ENCODE peak calls at places on chromosomes 2 and 18, in six cellular contexts. One of them, this sample, is unnamed.

GRCh38 chr2:135819211-135819610 is 17.8 kb downstream of the LCT start:
- DNase-seq in K562: peak; percentile 41
- DNase-seq in HCT116: peak; percentile 21
- DNase-seq in HepG2: peak; percentile 29
- DNase-seq in GM12878: no peak
- DNase-seq in SK-N-SH: no peak
- DNase-seq in this sample: no peak

GRCh38 chr18:50994031-50994430 is 26.2 kb downstream of the ELAC1 start:
- DNase-seq in K562: no peak
- DNase-seq in HepG2: no peak
- DNase-seq in SK-N-SH: no peak
- DNase-seq in HCT116: no peak
- DNase-seq in GM12878: no peak
- DNase-seq in this sample: no peak

GRCh38 chr2:19362652-19363473 is 4.4 kb upstream of the OSR1 start:
- DNase-seq in K562: peak; percentile 74
- DNase-seq in GM12878: no peak
- DNase-seq in HCT116: peak; percentile 69
- DNase-seq in SK-N-SH: peak; percentile 91
- DNase-seq in HepG2: peak; percentile 79
- DNase-seq in this sample: peak; percentile 65

GRCh38 chr2:137857871-137858270 is 106.4 kb upstream of the HNMT start:
- DNase-seq in GM12878: no peak
- DNase-seq in K562: no peak
- DNase-seq in HCT116: no peak
- DNase-seq in SK-N-SH: no peak
- DNase-seq in HepG2: no peak
- DNase-seq in this sample: no peak

GRCh38 chr2:219542931-219543595 is 546 bp downstream of the CHPF start:
- DNase-seq in HCT116: no peak
- DNase-seq in GM12878: no peak
- DNase-seq in SK-N-SH: peak; percentile 71
- DNase-seq in HepG2: peak; percentile 35
- DNase-seq in K562: peak; percentile 50
- DNase-seq in this sample: no peak

GRCh38 chr2:12071343-12071742 is 324.9 kb downstream of the LPIN1 start:
- DNase-seq in HepG2: no peak
- DNase-seq in SK-N-SH: no peak
- DNase-seq in K562: no peak
- DNase-seq in GM12878: no peak
- DNase-seq in HCT116: no peak
- DNase-seq in this sample: no peak

GRCh38 chr18:36352384-36352783 is 54.9 kb downstream of the FHOD3 start:
- DNase-seq in SK-N-SH: no peak
- DNase-seq in K562: no peak
- DNase-seq in HCT116: no peak
- DNase-seq in HepG2: no peak
- DNase-seq in GM12878: no peak
- DNase-seq in this sample: no peak

GRCh38 chr2:72859831-72860262 is 27.4 kb upstream of the SPR start:
- DNase-seq in K562: peak; percentile 53
- DNase-seq in HepG2: peak; percentile 77
- DNase-seq in GM12878: no peak
- DNase-seq in SK-N-SH: peak; percentile 65
- DNase-seq in HCT116: peak; percentile 77
- DNase-seq in this sample: peak; percentile 61

GRCh38 chr2:113137827-113138226 is 10.4 kb downstream of the IL1RN start:
- DNase-seq in HCT116: no peak
- DNase-seq in GM12878: no peak
- DNase-seq in K562: no peak
- DNase-seq in SK-N-SH: no peak
- DNase-seq in HepG2: no peak
- DNase-seq in this sample: no peak

GRCh38 chr18:60978338-60978737 is 354.9 kb upstream of the CDH20 start:
- DNase-seq in HCT116: no peak
- DNase-seq in K562: no peak
- DNase-seq in GM12878: no peak
- DNase-seq in HepG2: no peak
- DNase-seq in SK-N-SH: no peak
- DNase-seq in this sample: no peak

GRCh38 chr2:239313776-239314175 is 87.0 kb downstream of the HDAC4 start:
- DNase-seq in SK-N-SH: no peak
- DNase-seq in HepG2: no peak
- DNase-seq in GM12878: no peak
- DNase-seq in K562: no peak
- DNase-seq in HCT116: no peak
- DNase-seq in this sample: no peak

GRCh38 chr2:118913805-118914645 is 28.0 kb upstream of the MARCO start:
- DNase-seq in K562: no peak
- DNase-seq in HCT116: peak; percentile 27
- DNase-seq in HepG2: no peak
- DNase-seq in SK-N-SH: no peak
- DNase-seq in GM12878: no peak
- DNase-seq in this sample: no peak

GRCh38 chr2:131152065-131152464 is 46.9 kb downstream of the PLEKHB2 start:
- DNase-seq in GM12878: no peak
- DNase-seq in SK-N-SH: peak; percentile 24
- DNase-seq in HCT116: no peak
- DNase-seq in K562: no peak
- DNase-seq in HepG2: no peak
- DNase-seq in this sample: no peak

GRCh38 chr2:128797092-128797491 is 478.4 kb upstream of the HS6ST1 start:
- DNase-seq in GM12878: no peak
- DNase-seq in HepG2: no peak
- DNase-seq in K562: no peak
- DNase-seq in HCT116: no peak
- DNase-seq in SK-N-SH: no peak
- DNase-seq in this sample: no peak

GRCh38 chr2:8448822-8449577 is 232.9 kb upstream of the ID2 start:
- DNase-seq in HepG2: no peak
- DNase-seq in GM12878: no peak
- DNase-seq in K562: no peak
- DNase-seq in SK-N-SH: peak; percentile 64
- DNase-seq in HCT116: no peak
- DNase-seq in this sample: no peak

DNA sequence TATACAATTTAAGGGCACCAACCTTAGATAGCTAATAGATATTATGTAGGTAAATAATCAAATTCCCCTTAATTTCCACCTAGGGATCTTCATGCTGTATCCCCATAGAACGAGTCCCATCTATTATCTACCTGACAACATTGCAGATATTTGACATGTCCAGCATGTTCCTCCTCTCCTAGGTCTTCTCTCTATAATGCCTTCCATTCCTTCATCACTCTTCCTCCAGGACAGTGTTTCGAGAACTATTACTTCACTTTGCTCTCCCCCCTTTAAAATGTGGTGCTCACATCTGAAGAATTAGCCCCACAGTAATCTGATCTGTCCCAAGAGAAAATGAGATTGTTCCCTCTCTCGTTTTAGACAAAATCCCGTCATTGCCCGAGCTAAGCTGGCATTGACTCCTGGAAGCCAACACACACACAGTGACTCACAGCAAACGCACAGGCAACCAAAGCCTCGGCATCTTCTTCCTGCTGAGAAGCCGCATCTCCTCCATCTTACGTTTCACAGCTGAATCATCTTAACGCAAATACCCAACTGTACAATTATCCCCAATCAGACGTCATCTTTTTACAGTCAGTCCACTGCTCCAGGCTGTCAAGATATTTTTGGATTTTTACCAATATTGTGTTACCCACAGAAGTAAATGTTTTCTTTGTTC is 162.9 kb upstream of the AGAP1 start:
- DNase-seq in HCT116: peak; percentile 54
- DNase-seq in K562: no peak
- DNase-seq in GM12878: no peak
- DNase-seq in HepG2: no peak
- DNase-seq in SK-N-SH: no peak
- DNase-seq in this sample: peak; percentile 75
- TF ChIP-seq SIN3A in HCT116: no peak
- TF ChIP-seq SIN3A in K562: no peak
- TF ChIP-seq SIN3A in GM12878: no peak
- TF ChIP-seq SIN3A in HepG2: no peak
- TF ChIP-seq SIN3A in SK-N-SH: no peak
- TF ChIP-seq SIN3A in this sample: no peak

DNA sequence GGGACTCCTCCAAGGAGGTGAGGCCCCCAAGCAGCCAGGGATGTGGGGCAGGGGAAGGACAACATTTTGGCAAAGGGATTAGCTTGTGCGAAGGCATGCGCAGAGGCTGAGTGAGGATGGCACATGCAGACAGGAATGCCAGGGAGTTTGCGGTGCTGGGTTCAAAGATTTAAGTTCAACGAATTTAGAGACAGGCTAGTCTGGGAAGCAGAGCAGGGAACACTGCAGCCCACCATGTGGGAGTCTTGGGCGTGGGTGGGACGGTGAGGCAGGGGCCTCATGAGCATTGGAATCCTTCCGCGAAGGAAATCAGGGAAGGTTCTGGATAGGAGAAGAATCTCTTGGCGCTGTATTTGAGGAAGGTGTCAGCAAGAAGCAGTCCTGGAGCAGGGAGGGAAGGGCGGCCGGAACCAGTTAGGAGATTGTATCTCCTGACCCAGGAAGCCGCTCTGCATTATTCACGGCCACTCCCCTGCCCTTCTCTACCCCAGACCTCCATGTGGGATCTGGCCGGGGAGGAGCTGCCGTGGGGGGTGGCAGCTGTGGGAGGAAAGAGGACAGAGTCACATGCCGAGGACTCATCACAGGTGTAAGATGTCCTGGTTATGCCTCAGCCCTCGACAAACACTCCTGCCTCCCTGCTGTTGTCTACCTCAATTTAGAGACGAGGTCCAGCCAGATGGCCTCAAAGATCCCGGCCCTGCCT is 123.6 kb upstream of the SMAD2 start:
- DNase-seq in HCT116: no peak
- DNase-seq in K562: peak; percentile 37
- DNase-seq in GM12878: no peak
- DNase-seq in SK-N-SH: peak; percentile 60
- DNase-seq in HepG2: no peak
- DNase-seq in this sample: no peak
- TF ChIP-seq REST in HCT116: no peak
- TF ChIP-seq REST in K562: no peak
- TF ChIP-seq REST in GM12878: no peak
- TF ChIP-seq REST in SK-N-SH: no peak
- TF ChIP-seq REST in HepG2: no peak
- TF ChIP-seq REST in this sample: no peak

GRCh38 chr18:44786257-44786656 is 105.6 kb downstream of the SETBP1 start:
- DNase-seq in SK-N-SH: no peak
- DNase-seq in K562: no peak
- DNase-seq in HCT116: no peak
- DNase-seq in HepG2: no peak
- DNase-seq in GM12878: no peak
- DNase-seq in this sample: no peak
- TF ChIP-seq SIN3A in SK-N-SH: no peak
- TF ChIP-seq SIN3A in K562: no peak
- TF ChIP-seq SIN3A in HCT116: no peak
- TF ChIP-seq SIN3A in HepG2: no peak
- TF ChIP-seq SIN3A in GM12878: no peak
- TF ChIP-seq SIN3A in this sample: no peak

GRCh38 chr2:95539836-95540235 is 52.0 kb upstream of the TRIM43 start:
- DNase-seq in SK-N-SH: no peak
- DNase-seq in K562: no peak
- DNase-seq in GM12878: peak; percentile 82
- DNase-seq in HepG2: no peak
- DNase-seq in HCT116: no peak
- DNase-seq in this sample: no peak
- TF ChIP-seq REST in SK-N-SH: no peak
- TF ChIP-seq REST in K562: no peak
- TF ChIP-seq REST in GM12878: no peak
- TF ChIP-seq REST in HepG2: no peak
- TF ChIP-seq REST in HCT116: no peak
- TF ChIP-seq REST in this sample: no peak

DNA sequence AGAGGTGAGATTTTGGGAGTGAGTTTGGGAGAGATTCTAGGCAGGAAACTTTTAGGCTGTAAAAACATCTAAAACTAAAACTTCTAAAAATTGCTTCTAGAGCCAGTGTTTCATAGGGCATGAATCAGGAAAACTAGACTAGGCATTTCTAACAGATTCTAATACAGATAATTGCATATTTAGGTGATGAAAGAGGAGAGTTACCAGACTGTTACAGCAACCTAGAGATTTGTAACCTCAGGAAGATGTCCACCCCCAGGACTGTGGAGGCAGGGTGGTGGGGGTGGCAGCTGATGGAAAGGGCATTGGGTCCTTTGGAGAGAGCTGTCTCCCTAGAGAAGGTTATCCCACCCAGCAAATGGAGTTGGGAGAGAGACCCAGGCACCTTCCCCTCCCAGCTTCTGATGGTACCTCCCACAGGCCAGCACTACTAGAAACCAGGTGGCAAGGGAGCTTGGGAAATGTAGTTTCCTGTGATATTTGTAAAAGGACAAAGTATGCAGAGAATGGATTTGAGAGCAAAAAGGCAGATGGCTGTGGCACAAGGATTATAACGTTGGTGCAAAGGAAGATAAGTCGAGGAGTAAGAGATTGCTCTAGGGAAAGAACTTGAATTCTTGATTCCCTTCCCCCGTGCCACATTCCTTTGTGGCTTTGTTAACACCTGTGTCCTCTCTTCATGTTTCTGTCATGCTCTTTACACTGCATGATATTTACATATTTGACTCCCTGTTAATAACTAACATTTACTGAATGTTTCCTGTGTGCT is 75.6 kb upstream of the MGAT5 start:
- DNase-seq in K562: no peak
- DNase-seq in HCT116: no peak
- DNase-seq in GM12878: no peak
- DNase-seq in HepG2: no peak
- DNase-seq in SK-N-SH: no peak
- DNase-seq in this sample: no peak
- TF ChIP-seq SIN3A in K562: no peak
- TF ChIP-seq SIN3A in HCT116: no peak
- TF ChIP-seq SIN3A in GM12878: no peak
- TF ChIP-seq SIN3A in HepG2: no peak
- TF ChIP-seq SIN3A in SK-N-SH: no peak
- TF ChIP-seq SIN3A in this sample: no peak

DNA sequence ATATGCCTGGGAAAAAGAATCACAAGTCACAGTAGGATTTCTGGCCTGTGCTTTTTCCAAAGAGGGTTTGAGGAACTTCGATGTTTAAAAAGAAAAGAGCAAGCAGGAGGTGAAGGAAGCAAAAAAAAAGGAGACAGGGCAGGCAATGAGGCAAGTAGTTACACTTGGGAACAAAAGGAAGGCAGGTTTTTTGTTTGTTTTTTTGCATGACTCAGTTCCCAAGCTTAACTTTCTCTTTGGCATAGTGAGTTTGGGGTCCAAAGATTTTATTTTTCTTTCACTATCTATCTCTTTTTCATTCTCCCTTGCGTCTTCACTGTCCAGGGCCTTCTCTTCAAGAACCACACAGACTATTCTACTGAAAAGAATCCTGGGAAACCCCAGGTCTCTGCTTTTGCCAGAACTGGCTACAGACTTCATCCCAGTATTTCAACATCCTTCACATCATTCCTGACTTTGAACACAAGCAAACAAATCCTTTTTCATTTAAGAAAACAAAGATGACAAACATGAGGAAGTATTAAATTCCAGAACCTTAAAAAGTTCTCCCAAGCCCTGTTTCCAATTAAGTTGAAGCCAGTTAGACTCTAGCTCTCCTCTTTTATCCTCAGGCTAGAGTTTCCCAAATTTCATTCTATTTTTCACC is 210.7 kb upstream of the RND3 start:
- DNase-seq in K562: no peak
- DNase-seq in HCT116: no peak
- DNase-seq in HepG2: no peak
- DNase-seq in SK-N-SH: no peak
- DNase-seq in GM12878: no peak
- DNase-seq in this sample: no peak
- TF ChIP-seq REST in K562: no peak
- TF ChIP-seq REST in HCT116: no peak
- TF ChIP-seq REST in HepG2: no peak
- TF ChIP-seq REST in SK-N-SH: no peak
- TF ChIP-seq REST in GM12878: no peak
- TF ChIP-seq REST in this sample: no peak